ENCODE peak calls at places on chromosomes 2 and 18, in four cellular contexts. G is progenitor cell of endocrine pancreas; W is AG09319; Z is CD8-positive, alpha-beta T cell. A is an unnamed sample.

GRCh38 chr2:71492112-71492511 is 38.8 kb downstream of the DYSF start:
- DNase-seq in G (no peak), W (no peak), Z (no peak), A (no peak)

GRCh38 chr2:220466251-220466691 is 838.8 kb downstream of the SLC4A3 start:
- DNase-seq in G (no peak), W (no peak), Z (no peak), A (no peak)

GRCh38 chr2:239103125-239104098 is 255.5 kb downstream of the TWIST2 start:
- DNase-seq in G (no peak), W (no peak), Z (no peak), A (no peak)

GRCh38 chr2:180677200-180677599 is 303.2 kb upstream of the UBE2E3 start:
- DNase-seq in G (no peak), W (no peak), Z (no peak), A (no peak)

GRCh38 chr2:10123281-10123680 is 742 bp downstream of the RRM2 start:
- DNase-seq in G (no peak), W (no peak), Z (no peak), A (no peak)

GRCh38 chr2:146481629-146482028 is 1363.2 kb upstream of the ACVR2A start:
- DNase-seq in G (no peak), W (no peak), Z (no peak), A (no peak)

GRCh38 chr2:120210234-120210781 is 12.9 kb downstream of the TMEM185B start:
- DNase-seq in G (no peak), W (no peak), Z (no peak), A (no peak)

GRCh38 chr2:147844691-147845607 is at the start of gene ACVR2A:
- DNase-seq in G (peak), W (no peak), Z (no peak), A (no peak)

GRCh38 chr2:72165792-72166191 is 18.1 kb upstream of the CYP26B1 start:
- DNase-seq in G (no peak), W (no peak), Z (no peak), A (no peak)

GRCh38 chr2:26630669-26631360 is 10.4 kb downstream of the CIB4 start:
- DNase-seq in G (no peak), W (no peak), Z (no peak), A (no peak)

GRCh38 chr2:164896634-164897033 is 55.0 kb upstream of the COBLL1 start:
- DNase-seq in G (no peak), W (no peak), Z (no peak), A (no peak)

GRCh38 chr2:28128281-28128950 is 237.9 kb downstream of the BABAM2 start:
- DNase-seq in G (no peak), W (no peak), Z (no peak), A (no peak)

GRCh38 chr2:98078699-98079098 is 8.3 kb upstream of the VWA3B start:
- DNase-seq in G (no peak), W (no peak), Z (no peak), A (no peak)

GRCh38 chr18:68997845-68998244 is 200.0 kb downstream of the CCDC102B start:
- DNase-seq in G (no peak), W (no peak), Z (no peak), A (no peak)

GRCh38 chr18:69000366-69000765 is 202.5 kb downstream of the CCDC102B start:
- DNase-seq in G (no peak), W (no peak), Z (no peak), A (no peak)

GRCh38 chr18:69002233-69002632 is 204.4 kb downstream of the CCDC102B start:
- DNase-seq in G (no peak), W (no peak), Z (no peak), A (no peak)
- TF ChIP-seq CTCF in G (peak), W (peak), Z (no peak), A (no peak)

GRCh38 chr2:222982909-222983265 is 69.1 kb upstream of the KCNE4 start:
- DNase-seq in G (no peak), W (no peak), Z (no peak), A (no peak)

GRCh38 chr2:222979484-222979883 is 72.5 kb upstream of the KCNE4 start:
- DNase-seq in G (no peak), W (no peak), Z (no peak), A (no peak)

GRCh38 chr2:222977121-222977520 is 74.9 kb upstream of the KCNE4 start:
- DNase-seq in G (no peak), W (no peak), Z (no peak), A (no peak)

GRCh38 chr2:222978850-222979249 is 73.1 kb upstream of the KCNE4 start:
- DNase-seq in G (no peak), W (no peak), Z (no peak), A (no peak)

DNA sequence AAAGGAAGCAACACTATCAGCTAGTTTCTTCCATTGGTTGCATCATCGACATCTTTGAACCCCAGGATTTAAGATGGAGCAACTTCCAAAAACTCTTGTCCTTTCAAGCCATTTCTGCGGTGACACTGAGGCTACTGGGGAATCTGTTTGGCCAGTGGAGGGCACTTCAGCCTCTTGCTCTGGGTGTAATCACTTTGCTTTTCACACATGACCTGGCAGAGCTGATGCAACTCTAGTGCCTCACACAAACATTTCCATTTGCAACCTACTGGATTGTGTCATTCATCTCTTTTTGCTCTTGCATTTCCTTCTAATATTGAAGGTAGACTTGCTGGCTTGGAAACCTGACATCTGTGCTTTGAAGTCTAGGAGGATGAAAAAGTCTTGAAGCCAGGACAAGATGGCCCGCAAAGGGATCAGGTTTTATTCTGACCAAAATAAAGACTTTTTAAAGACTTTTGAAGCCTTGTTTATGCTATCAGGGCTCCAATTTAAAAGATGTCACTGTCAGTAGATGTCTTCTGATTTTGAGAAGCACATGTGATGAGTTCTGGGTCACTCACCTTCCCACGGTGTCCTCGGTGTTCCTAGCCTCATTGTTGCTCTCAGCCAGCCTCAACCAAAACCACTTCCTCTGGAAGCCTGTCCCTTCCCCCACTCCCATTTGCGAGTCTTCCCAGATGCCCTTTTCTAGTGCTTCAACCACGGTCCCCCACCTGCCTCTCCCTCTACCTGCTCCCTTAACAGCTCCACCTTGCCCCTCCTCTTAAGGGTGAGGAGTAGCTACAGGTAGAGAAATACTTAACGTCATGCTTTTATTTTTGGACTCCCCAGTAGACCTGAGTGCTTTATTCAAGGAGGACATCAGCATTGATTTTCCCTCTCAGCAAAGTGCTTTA is 69.7 kb upstream of the KCNE4 start:
- DNase-seq in G (no peak), W (peak), Z (no peak), A (no peak)
- TF ChIP-seq CTCF in G (peak), W (peak), Z (no peak), A (peak)

GRCh38 chr18:7567487-7568425 is 640 bp downstream of the PTPRM start:
- DNase-seq in G (peak), W (no peak), Z (no peak), A (no peak)
- TF ChIP-seq CTCF in G (no peak), W (no peak), Z (no peak), A (no peak)

DNA sequence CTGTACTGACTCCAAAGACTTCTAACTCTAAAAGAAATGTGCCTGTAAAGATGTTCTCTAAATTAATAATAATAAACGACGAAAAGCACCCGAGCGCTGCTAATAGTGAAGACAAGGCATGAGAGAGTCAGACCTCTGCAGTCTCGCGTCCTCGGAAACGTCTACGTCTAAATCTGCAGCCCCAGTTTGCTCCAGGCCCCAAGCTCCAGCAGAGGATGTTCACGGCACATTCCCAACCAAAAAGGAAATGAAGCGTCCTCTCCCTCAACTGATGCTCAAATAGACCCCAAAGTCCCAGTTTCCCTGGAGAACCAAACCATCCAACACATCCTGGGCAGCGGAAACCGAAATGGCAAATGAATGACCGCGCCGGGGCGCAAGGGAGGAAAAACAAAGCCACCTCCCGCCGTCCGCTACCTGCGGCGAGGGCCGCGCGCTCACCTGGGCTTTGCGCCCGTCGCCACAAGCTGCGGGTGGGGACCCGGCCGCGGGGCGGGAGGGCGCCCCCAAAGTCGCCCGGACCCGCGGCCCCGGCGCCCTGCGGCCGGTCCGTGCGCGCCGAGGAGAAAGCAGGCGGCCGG is 47.1 kb upstream of the CCDC150 start:
- DNase-seq in G (peak), W (no peak), Z (no peak), A (no peak)
- TF ChIP-seq CTCF in G (peak), W (peak), Z (no peak), A (no peak)

GRCh38 chr2:105397959-105398521 is 811 bp downstream of the FHL2 start:
- DNase-seq in G (no peak), W (no peak), Z (no peak), A (no peak)

GRCh38 chr2:105400138-105400540 is 1.3 kb upstream of the FHL2 start:
- DNase-seq in G (no peak), W (no peak), Z (no peak), A (no peak)

GRCh38 chr2:105397025-105397722 is 1.7 kb downstream of the FHL2 start:
- DNase-seq in G (no peak), W (no peak), Z (no peak), A (no peak)

GRCh38 chr2:105399207-105399861 is 483 bp upstream of the FHL2 start:
- DNase-seq in G (no peak), W (no peak), Z (no peak), A (no peak)

GRCh38 chr2:105398522-105399206 is at the start of gene FHL2:
- DNase-seq in G (peak), W (no peak), Z (peak), A (peak)
- TF ChIP-seq CTCF in G (peak), W (peak), Z (peak), A (peak)

GRCh38 chr2:196718796-196719564 is 79.5 kb downstream of the CCDC150 start:
- DNase-seq in G (peak), W (peak), Z (no peak), A (no peak)
- TF ChIP-seq CTCF in G (peak), W (peak), Z (no peak), A (no peak)

GRCh38 chr2:113979172-113980128 is 89.6 kb downstream of the ACTR3 start:
- DNase-seq in G (no peak), W (no peak), Z (peak), A (no peak)
- TF ChIP-seq CTCF in G (peak), W (peak), Z (peak), A (no peak)

GRCh38 chr2:218564056-218564455 is 4.1 kb downstream of the USP37 start:
- DNase-seq in G (no peak), W (no peak), Z (no peak), A (no peak)
- TF ChIP-seq CTCF in G (no peak), W (no peak), Z (no peak), A (no peak)

GRCh38 chr2:100029460-100029859 is 112.9 kb downstream of the AFF3 start:
- DNase-seq in G (no peak), W (no peak), Z (no peak), A (no peak)
- TF ChIP-seq CTCF in G (peak), W (no peak), Z (no peak), A (no peak)

GRCh38 chr2:119182046-119182445 is 23.5 kb upstream of the C1QL2 start:
- DNase-seq in G (no peak), W (no peak), Z (no peak), A (no peak)

GRCh38 chr2:119178811-119179601 is 20.5 kb upstream of the C1QL2 start:
- DNase-seq in G (no peak), W (no peak), Z (no peak), A (no peak)

GRCh38 chr2:119180891-119181290 is 22.3 kb upstream of the C1QL2 start:
- DNase-seq in G (no peak), W (no peak), Z (no peak), A (no peak)

GRCh38 chr2:119181391-119181790 is 22.8 kb upstream of the C1QL2 start:
- DNase-seq in G (no peak), W (no peak), Z (no peak), A (no peak)

DNA sequence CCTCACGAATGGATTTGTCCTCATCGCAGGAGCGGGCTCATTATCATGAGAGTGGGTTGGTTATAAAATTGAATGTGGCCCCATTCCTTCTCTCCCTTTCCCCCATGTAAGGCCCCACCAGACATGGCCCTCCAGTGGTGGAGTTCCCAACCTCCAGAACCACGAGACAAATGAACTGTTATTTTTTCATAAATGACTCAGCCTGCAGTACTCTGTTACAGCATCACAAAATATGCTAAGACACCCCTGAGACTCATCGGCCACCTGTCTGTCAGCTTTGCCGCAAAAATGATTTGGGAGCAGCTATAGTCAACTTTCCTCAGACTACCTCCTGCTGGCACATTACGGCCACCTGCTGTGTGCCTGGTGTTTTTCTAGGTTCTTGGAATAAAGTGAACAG is 21.4 kb upstream of the C1QL2 start:
- DNase-seq in G (no peak), W (no peak), Z (no peak), A (no peak)
- TF ChIP-seq CTCF in G (no peak), W (no peak), Z (no peak), A (no peak)